ENCODE peak calls at places on chromosomes 11 and 22, in ten cellular contexts. C is H1, R is suprapubic skin, N is GM12878, K is tibial nerve, A is K562, E is transverse colon, Y is stomach, M is upper lobe of left lung, T is sigmoid colon. H is an unnamed sample.

GRCh38 chr11:130431337-130431773 is 2.9 kb upstream of the ADAMTS8 start:
- DNase-seq in C (peak; percentile 95), R (peak; percentile 77), N (no peak), K (peak; percentile 73), A (peak; percentile 61), E (peak; percentile 80), Y (peak; percentile 83), M (no peak), T (peak; percentile 84), H (peak; percentile 78)

GRCh38 chr11:114285599-114285998 is 10.6 kb upstream of the NNMT start:
- DNase-seq in C (peak; percentile 35), R (no peak), N (no peak), K (no peak), A (no peak), E (no peak), Y (no peak), M (no peak), T (no peak), H (no peak)

GRCh38 chr22:47123827-47124442 is 361.5 kb downstream of the TBC1D22A start:
- DNase-seq in C (no peak), R (peak; percentile 49), N (no peak), K (no peak), A (no peak), E (no peak), Y (no peak), M (no peak), T (no peak), H (no peak)

GRCh38 chr11:103959279-103959930 is 77.0 kb upstream of the DDI1 start:
- DNase-seq in C (no peak), R (no peak), N (peak; percentile 83), K (no peak), A (no peak), E (no peak), Y (no peak), M (no peak), T (no peak), H (no peak)

GRCh38 chr11:12118940-12119339 is 8.6 kb downstream of the MICAL2 start:
- DNase-seq in C (no peak), R (no peak), N (no peak), K (no peak), A (no peak), E (no peak), Y (no peak), M (no peak), T (peak; percentile 81), H (peak; percentile 60)

GRCh38 chr11:22715971-22716370 is 49.6 kb downstream of the GAS2 start:
- DNase-seq in C (no peak), R (no peak), N (no peak), K (no peak), A (no peak), E (no peak), Y (no peak), M (no peak), T (no peak), H (no peak)

GRCh38 chr11:70110538-70111055 is 32.5 kb downstream of the ANO1 start:
- DNase-seq in C (no peak), R (no peak), N (no peak), K (no peak), A (no peak), E (no peak), Y (no peak), M (peak; percentile 70), T (no peak), H (no peak)

GRCh38 chr11:116786966-116787365 is 857 bp downstream of the ZPR1 start:
- DNase-seq in C (no peak), R (no peak), N (no peak), K (no peak), A (no peak), E (no peak), Y (no peak), M (no peak), T (no peak), H (no peak)

GRCh38 chr11:62401356-62401755 is 17.5 kb upstream of the SCGB1A1 start:
- DNase-seq in C (no peak), R (peak; percentile 52), N (no peak), K (no peak), A (no peak), E (no peak), Y (no peak), M (no peak), T (no peak), H (no peak)

GRCh38 chr11:62401781-62402180 is 17.1 kb upstream of the SCGB1A1 start:
- DNase-seq in C (no peak), R (peak; percentile 49), N (no peak), K (no peak), A (no peak), E (no peak), Y (no peak), M (peak; percentile 67), T (no peak), H (peak; percentile 67)

GRCh38 chr11:62399868-62400245 is 19.0 kb upstream of the SCGB1A1 start:
- DNase-seq in C (no peak), R (peak; percentile 71), N (no peak), K (no peak), A (no peak), E (no peak), Y (no peak), M (no peak), T (no peak), H (peak; percentile 67)

GRCh38 chr11:62400281-62400680 is 18.6 kb upstream of the SCGB1A1 start:
- DNase-seq in C (no peak), R (peak; percentile 66), N (no peak), K (no peak), A (no peak), E (no peak), Y (no peak), M (no peak), T (no peak), H (no peak)

GRCh38 chr11:62400760-62401159 is 18.1 kb upstream of the SCGB1A1 start:
- DNase-seq in C (no peak), R (peak; percentile 91), N (no peak), K (peak; percentile 85), A (no peak), E (peak; percentile 73), Y (peak; percentile 54), M (peak; percentile 79), T (peak; percentile 96), H (peak; percentile 84)
- H3K27ac ChIP-seq in C (no peak overlapping the region), R (peak overlapping the region; percentile 83), N (no peak overlapping the region), K (peak overlapping the region; percentile 79), A (no peak overlapping the region), E (peak overlapping the region; percentile 91), Y (peak overlapping the region; percentile 82), M (peak overlapping the region; percentile 76), T (peak overlapping the region; percentile 95), H (peak overlapping the region; percentile 79)

GRCh38 chr22:27718186-27719032 is 83.1 kb downstream of the MN1 start:
- DNase-seq in C (no peak), R (peak; percentile 90), N (no peak), K (peak; percentile 30), A (peak; percentile 83), E (peak; percentile 57), Y (peak; percentile 33), M (no peak), T (peak; percentile 92), H (peak; percentile 73)

GRCh38 chr22:27717094-27717493 is 84.5 kb downstream of the MN1 start:
- DNase-seq in C (no peak), R (no peak), N (no peak), K (no peak), A (no peak), E (no peak), Y (no peak), M (no peak), T (no peak), H (no peak)

GRCh38 chr22:27719033-27719341 is 82.6 kb downstream of the MN1 start:
- DNase-seq in C (no peak), R (no peak), N (no peak), K (no peak), A (no peak), E (no peak), Y (no peak), M (no peak), T (no peak), H (no peak)

GRCh38 chr22:27720860-27721259 is 80.7 kb downstream of the MN1 start:
- DNase-seq in C (no peak), R (no peak), N (no peak), K (no peak), A (no peak), E (no peak), Y (no peak), M (no peak), T (no peak), H (no peak)

GRCh38 chr22:27719535-27720227 is 81.9 kb downstream of the MN1 start:
- DNase-seq in C (no peak), R (peak; percentile 78), N (no peak), K (no peak), A (peak; percentile 62), E (no peak), Y (no peak), M (no peak), T (no peak), H (no peak)
- TF ChIP-seq EP300 in C (no peak), R (no peak), N (no peak), K (no peak), A (no peak), E (no peak), Y (no peak), M (no peak), T (no peak), H (no peak)

GRCh38 chr22:36606659-36607058 is 77.7 kb upstream of the EIF3D start:
- DNase-seq in C (no peak), R (no peak), N (no peak), K (no peak), A (no peak), E (no peak), Y (no peak), M (no peak), T (no peak), H (no peak)
- H3K27me3 ChIP-seq in C (no peaks in the 10 kb centered on the region), R (peaks cover 67% of the 10 kb centered on the region), N (peaks cover 11% of the 10 kb centered on the region), K (no peaks in the 10 kb centered on the region), A (peaks cover 56% of the 10 kb centered on the region), E (peaks cover 57% of the 10 kb centered on the region), Y (peaks cover 55% of the 10 kb centered on the region), M (no peaks in the 10 kb centered on the region), T (peaks cover 40% of the 10 kb centered on the region), H (no peaks in the 10 kb centered on the region)

GRCh38 chr11:10808553-10809372 is at the start of gene EIF4G2:
- DNase-seq in C (peak; percentile 96), R (peak; percentile 99), N (peak; percentile 95), K (peak; percentile 95), A (peak; percentile 98), E (peak; percentile 99), Y (peak; percentile 99), M (peak; percentile 98), T (peak; percentile 99), H (peak; percentile 98)

GRCh38 chr11:10807629-10808552 is 835 bp downstream of the EIF4G2 start:
- DNase-seq in C (peak; percentile 56), R (peak; percentile 85), N (no peak), K (peak; percentile 39), A (peak; percentile 51), E (peak; percentile 61), Y (peak; percentile 58), M (peak; percentile 90), T (peak; percentile 85), H (peak; percentile 72)

GRCh38 chr11:10803676-10804075 is 5.0 kb downstream of the EIF4G2 start:
- DNase-seq in C (no peak), R (no peak), N (no peak), K (no peak), A (no peak), E (no peak), Y (no peak), M (no peak), T (no peak), H (no peak)

GRCh38 chr11:10805741-10806140 is 3.0 kb downstream of the EIF4G2 start:
- DNase-seq in C (no peak), R (no peak), N (no peak), K (no peak), A (no peak), E (no peak), Y (no peak), M (no peak), T (no peak), H (no peak)

DNA sequence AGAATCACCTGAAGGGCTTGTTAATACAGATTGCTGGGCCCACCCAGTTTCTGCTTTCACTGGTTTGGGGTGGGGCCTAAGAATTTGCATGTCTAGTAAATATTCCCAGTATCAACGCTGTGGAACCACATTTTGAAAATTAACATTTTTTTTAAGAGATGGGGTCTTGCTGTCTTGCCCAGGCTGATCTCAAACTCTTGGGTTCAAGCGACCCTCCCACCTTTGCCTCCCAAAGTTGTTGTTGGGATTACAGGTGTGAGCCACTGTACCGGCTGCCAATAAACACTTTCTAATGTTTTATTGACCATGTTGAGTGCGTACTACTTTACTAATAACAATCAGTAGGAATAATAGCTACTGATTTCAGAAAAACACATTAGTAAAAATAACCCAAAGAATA is 2.5 kb downstream of the EIF4G2 start:
- DNase-seq in C (no peak), R (no peak), N (no peak), K (no peak), A (no peak), E (no peak), Y (no peak), M (no peak), T (no peak), H (no peak)
- H3K27ac ChIP-seq in C (no peak overlapping the region), R (no peak overlapping the region), N (no peak overlapping the region), K (no peak overlapping the region), A (no peak overlapping the region), E (peak overlapping the region; percentile 96), Y (no peak overlapping the region), M (peak overlapping the region; percentile 99), T (peak overlapping the region; percentile 98), H (no peak overlapping the region)

H was measured in ovary.